ENCODE peak calls at places on chromosome 21, in nine cellular contexts. M is stomach, X is H54, N is IMR-90, T is heart left ventricle, S is sigmoid colon, A is spleen, D is lower leg skin, Q is ovary. V is an unnamed sample.

GRCh38 chr21:33238565-33239255 is 9.0 kb downstream of the IFNAR2 start:
- DNase-seq in M (no peak), X (no peak), N (no peak), T (no peak), S (no peak), A (no peak), D (no peak), Q (no peak), V (no peak)

GRCh38 chr21:26179501-26179900 is 8.9 kb upstream of the APP start:
- DNase-seq in M (no peak), X (no peak), N (no peak), T (no peak), S (no peak), A (no peak), D (no peak), Q (no peak), V (no peak)

GRCh38 chr21:39788383-39788782 is 43.4 kb downstream of the IGSF5 start:
- DNase-seq in M (peak), X (peak), N (peak), T (peak), S (peak), A (peak), D (peak), Q (peak), V (peak)

GRCh38 chr21:32256226-32256625 is 22.6 kb downstream of the MIS18A start:
- DNase-seq in M (no peak), X (no peak), N (no peak), T (no peak), S (no peak), A (no peak), D (no peak), Q (no peak), V (no peak)

GRCh38 chr21:26732442-26733221 is 112.6 kb downstream of the ADAMTS1 start:
- DNase-seq in M (peak), X (peak), N (peak), T (peak), S (no peak), A (no peak), D (no peak), Q (peak), V (peak)

GRCh38 chr21:27298465-27298864 is 331.6 kb upstream of the ADAMTS5 start:
- DNase-seq in M (no peak), X (no peak), N (no peak), T (no peak), S (peak), A (no peak), D (peak), Q (peak), V (no peak)

GRCh38 chr21:16196521-16197208 is 466.9 kb downstream of the USP25 start:
- DNase-seq in M (no peak), X (no peak), N (no peak), T (no peak), S (no peak), A (no peak), D (no peak), Q (no peak), V (no peak)

GRCh38 chr21:25733859-25734653 is 648 bp downstream of the ATP5PF start:
- DNase-seq in M (no peak), X (no peak), N (peak), T (peak), S (no peak), A (peak), D (peak), Q (no peak), V (no peak)

GRCh38 chr21:35840197-35840799 is 220.0 kb downstream of the SETD4 start:
- DNase-seq in M (peak), X (peak), N (peak), T (peak), S (peak), A (no peak), D (peak), Q (peak), V (peak)

GRCh38 chr21:20971296-20971921 is 26.8 kb upstream of the NCAM2 start:
- DNase-seq in M (no peak), X (peak), N (peak), T (no peak), S (peak), A (no peak), D (peak), Q (peak), V (no peak)

GRCh38 chr21:34766862-34767261 is 98.1 kb downstream of the CLIC6 start:
- DNase-seq in M (no peak), X (no peak), N (no peak), T (no peak), S (no peak), A (no peak), D (no peak), Q (no peak), V (no peak)

GRCh38 chr21:42212261-42212660 is 6.7 kb upstream of the ABCG1 start:
- DNase-seq in M (no peak), X (no peak), N (no peak), T (no peak), S (no peak), A (no peak), D (no peak), Q (no peak), V (no peak)

GRCh38 chr21:42213082-42213774 is 5.7 kb upstream of the ABCG1 start:
- DNase-seq in M (peak), X (no peak), N (no peak), T (no peak), S (no peak), A (no peak), D (no peak), Q (no peak), V (no peak)

GRCh38 chr21:42207426-42207825 is 11.5 kb upstream of the ABCG1 start:
- DNase-seq in M (peak), X (no peak), N (no peak), T (no peak), S (no peak), A (no peak), D (no peak), Q (no peak), V (no peak)

GRCh38 chr21:42208801-42209490 is 10.0 kb upstream of the ABCG1 start:
- DNase-seq in M (peak), X (no peak), N (no peak), T (no peak), S (no peak), A (no peak), D (no peak), Q (no peak), V (no peak)

GRCh38 chr21:42209801-42210479 is 9.0 kb upstream of the ABCG1 start:
- DNase-seq in M (peak), X (no peak), N (no peak), T (no peak), S (no peak), A (no peak), D (no peak), Q (no peak), V (no peak)
- TF ChIP-seq POLR2A in M (no peak), X (no peak), N (no peak), T (no peak), S (no peak), A (no peak), D (no peak), Q (no peak), V (no peak)

DNA sequence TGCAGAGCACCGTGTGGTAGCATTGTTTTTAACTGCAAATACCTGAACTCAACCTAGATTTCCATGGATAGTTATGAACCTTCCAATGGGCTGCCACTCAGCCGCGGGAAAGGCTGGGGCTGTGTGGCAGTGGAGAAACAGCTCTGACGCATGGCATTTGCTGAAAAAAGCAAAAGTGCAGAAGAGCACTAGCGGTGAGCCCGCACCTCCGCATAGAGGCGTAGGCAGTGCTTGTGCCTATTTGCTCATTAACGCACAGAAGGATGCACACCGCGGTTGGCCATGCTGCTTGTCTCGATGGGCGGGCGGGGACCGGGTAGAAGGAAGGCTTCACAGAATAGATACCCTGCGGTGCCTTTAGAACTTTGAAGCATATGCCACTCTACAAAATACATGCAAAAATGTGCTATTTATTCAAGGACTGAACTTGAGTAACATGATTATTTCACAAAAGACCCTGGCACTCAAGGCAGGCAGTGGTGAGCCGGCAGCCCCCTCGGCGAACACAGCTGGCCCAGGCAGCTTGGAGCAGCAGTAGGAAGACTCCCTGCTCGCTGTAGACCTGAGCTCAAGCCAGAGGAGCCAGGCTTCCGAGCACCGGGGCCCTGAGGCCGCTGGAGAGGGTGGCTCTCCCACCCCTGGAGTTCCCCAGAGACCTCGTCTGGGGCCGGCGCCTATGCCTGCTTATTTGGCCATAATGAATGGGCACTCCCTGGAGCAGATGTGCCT is 71.6 kb downstream of the SIK1 start:
- DNase-seq in M (no peak), X (no peak), N (no peak), T (no peak), S (no peak), A (no peak), D (no peak), Q (no peak), V (no peak)
- TF ChIP-seq POLR2A in M (no peak), X (no peak), N (no peak), T (no peak), S (no peak), A (no peak), D (no peak), Q (no peak), V (no peak)

DNA sequence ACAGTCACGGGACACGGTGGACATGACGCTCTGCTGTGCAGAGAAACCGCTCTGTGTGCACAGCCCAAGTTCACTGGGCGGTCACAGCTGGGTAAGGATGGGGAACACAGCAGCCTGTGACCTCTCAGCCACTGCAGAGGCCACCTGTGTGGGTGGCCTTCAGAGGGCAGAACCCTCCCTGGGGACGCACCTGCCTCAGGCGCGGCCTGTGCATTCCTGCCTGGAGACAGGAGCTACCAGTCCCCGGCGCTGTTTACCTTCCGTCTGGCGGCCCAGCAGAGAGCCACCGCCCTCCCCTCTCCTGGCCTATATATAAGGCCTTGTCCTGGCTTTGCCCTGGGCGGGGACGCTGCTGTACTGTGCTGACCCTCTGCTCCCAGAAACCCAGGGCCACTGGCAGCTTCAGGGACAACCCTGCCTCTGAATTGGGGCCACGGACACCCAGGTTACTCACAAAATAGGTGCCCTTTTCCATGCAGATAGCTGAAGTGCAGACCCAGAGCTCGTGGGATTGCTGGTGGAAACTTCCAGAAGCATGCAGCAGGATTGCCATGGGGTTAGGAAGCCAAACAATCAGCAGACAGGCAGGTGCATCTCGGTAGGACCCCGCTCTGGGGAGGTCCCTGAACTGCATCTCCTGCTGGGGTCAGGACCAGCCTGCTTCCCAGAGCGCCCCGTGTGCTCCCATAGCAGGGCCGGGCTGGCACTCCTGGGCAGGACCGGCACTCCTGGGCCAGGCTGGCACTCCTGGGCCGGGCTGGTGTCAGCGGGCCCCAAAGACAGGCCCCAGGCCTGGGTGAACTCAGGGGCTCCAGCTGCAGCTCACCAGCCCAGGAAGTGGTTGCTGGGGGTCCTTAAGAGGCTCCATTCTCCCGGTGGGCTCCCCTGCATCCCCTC is 83.6 kb downstream of the SIK1 start:
- DNase-seq in M (peak), X (no peak), N (no peak), T (no peak), S (no peak), A (no peak), D (no peak), Q (no peak), V (no peak)
- TF ChIP-seq POLR2A in M (peak), X (no peak), N (no peak), T (no peak), S (no peak), A (no peak), D (no peak), Q (no peak), V (peak)

GRCh38 chr21:46412521-46413364 is 45.9 kb upstream of the DIP2A start:
- DNase-seq in M (no peak), X (no peak), N (no peak), T (no peak), S (peak), A (no peak), D (no peak), Q (no peak), V (no peak)

GRCh38 chr21:46411691-46412090 is 47.0 kb upstream of the DIP2A start:
- DNase-seq in M (no peak), X (no peak), N (no peak), T (no peak), S (no peak), A (no peak), D (no peak), Q (no peak), V (no peak)

GRCh38 chr21:46416551-46416950 is 42.1 kb upstream of the DIP2A start:
- DNase-seq in M (no peak), X (no peak), N (no peak), T (no peak), S (no peak), A (no peak), D (no peak), Q (no peak), V (no peak)

GRCh38 chr21:46413365-46413696 is 45.4 kb upstream of the DIP2A start:
- DNase-seq in M (no peak), X (no peak), N (no peak), T (no peak), S (peak), A (no peak), D (no peak), Q (no peak), V (no peak)

GRCh38 chr21:46414965-46415275 is 43.8 kb upstream of the DIP2A start:
- DNase-seq in M (no peak), X (no peak), N (no peak), T (no peak), S (peak), A (no peak), D (no peak), Q (no peak), V (no peak)
- TF ChIP-seq POLR2A in M (no peak), X (no peak), N (no peak), T (no peak), S (no peak), A (no peak), D (no peak), Q (no peak), V (no peak)

DNA sequence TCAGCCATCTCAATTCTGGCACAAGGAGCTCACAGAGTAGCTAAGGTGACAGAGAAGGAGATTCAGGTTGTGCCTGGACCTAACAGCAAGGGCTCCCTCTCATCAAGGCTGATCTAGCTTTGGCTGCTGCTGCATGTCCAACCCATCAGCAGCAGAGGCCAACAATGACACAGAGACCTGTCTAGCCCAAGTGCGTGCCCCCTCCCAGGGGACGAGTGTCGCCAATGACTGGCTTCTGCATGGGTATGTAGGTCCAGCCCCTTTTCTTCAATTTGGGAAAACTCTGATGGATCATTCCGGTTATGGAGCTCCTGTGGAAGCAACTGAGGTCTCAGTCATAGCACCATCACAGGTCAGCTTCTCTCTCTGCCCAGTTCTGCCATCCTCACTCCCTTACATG is 83.3 kb downstream of the KCNJ15 start:
- DNase-seq in M (no peak), X (no peak), N (no peak), T (no peak), S (no peak), A (no peak), D (no peak), Q (no peak), V (no peak)
- TF ChIP-seq POLR2A in M (no peak), X (no peak), N (no peak), T (no peak), S (no peak), A (no peak), D (no peak), Q (no peak), V (no peak)

V was measured in uterus.